ENCODE peak calls at places on chromosomes 4 and X, in five cellular contexts. U is suprapubic skin, S is breast epithelium, L is GM12878, O is SK-N-SH. D is an unnamed sample. For H3K9me3, the result is how much of the 10 kb centered on the place peaks cover.

GRCh38 chrX:150849486-150849885 is 49.0 kb downstream of the CD99L2 start:
- DNase-seq in U (no peak), S (no peak), L (no peak), O (no peak), D (no peak)

GRCh38 chr4:14096406-14096965 is 469.0 kb upstream of the BOD1L1 start:
- DNase-seq in U (no peak), S (no peak), L (no peak), O (no peak), D (no peak)

GRCh38 chrX:17613979-17614572 is 123.2 kb upstream of the SCML1 start:
- DNase-seq in U (no peak), S (no peak), L (no peak), O (no peak), D (no peak)

GRCh38 chr4:77538574-77539157 is 67.0 kb upstream of the CXCL13 start:
- DNase-seq in U (no peak), S (no peak), L (no peak), O (no peak), D (no peak)

GRCh38 chrX:1899841-1900240 is 285.0 kb downstream of the ASMT start:
- DNase-seq in U (no peak), S (no peak), L (no peak), O (no peak), D (no peak)

GRCh38 chr4:123616970-123617392 is 220.4 kb downstream of the SPRY1 start:
- DNase-seq in U (no peak), S (peak), L (no peak), O (peak), D (no peak)

GRCh38 chrX:134435894-134436293 is 24.1 kb upstream of the HPRT1 start:
- DNase-seq in U (no peak), S (no peak), L (no peak), O (no peak), D (no peak)

GRCh38 chrX:154541896-154542722 is 4.5 kb downstream of the G6PD start:
- DNase-seq in U (no peak), S (peak), L (no peak), O (no peak), D (no peak)

DNA sequence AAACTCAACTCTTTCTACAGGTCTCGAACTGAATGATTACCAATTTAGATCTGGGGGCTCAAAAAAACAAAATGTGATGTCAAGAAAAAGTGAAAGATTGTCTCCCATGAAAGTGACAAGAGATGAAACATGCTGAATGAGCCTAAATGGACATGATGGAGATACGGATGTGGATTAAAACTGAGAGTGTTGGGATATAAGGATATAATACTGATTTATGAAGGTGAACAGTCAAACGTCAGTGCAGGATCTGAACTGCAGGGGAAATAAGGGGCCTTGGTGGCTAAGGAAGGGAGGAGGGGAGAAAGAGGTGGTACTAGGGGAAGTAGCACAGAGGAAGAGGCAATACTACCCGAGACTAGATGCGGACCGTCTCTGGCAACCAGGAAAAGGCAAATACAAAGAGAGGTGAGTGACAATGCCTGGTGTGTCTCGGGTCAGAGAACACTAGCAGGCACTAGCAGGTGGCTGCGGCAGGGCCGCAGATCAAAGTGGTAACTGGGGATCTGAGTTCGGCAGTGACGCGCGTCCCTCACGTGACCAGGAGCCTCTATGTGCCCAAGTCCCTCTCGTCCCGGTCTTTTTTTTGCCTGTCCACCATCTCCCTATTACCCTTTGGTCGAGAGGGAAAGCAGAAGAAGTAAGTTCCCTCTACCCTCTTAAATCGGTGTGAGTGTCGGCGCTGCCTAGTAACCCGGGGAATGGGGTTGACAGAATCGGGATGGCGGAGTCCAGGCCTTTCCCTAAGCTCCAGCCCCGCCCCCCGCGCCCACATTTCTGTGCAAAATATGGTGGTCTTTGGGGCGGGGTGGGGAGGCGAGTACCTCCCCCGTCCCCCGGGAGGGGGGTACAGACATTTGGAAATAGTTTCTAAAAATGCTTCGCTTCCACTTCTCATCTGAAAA is at the start of gene TCEAL1:
- DNase-seq in U (peak), S (peak), L (no peak), O (peak), D (no peak)
- TF ChIP-seq POLR2AphosphoS5 in U (no peak), S (no peak), L (no peak), O (no peak), D (no peak)

GRCh38 chr4:169241480-169241879 is 29.3 kb downstream of the SH3RF1 start:
- DNase-seq in U (no peak), S (no peak), L (no peak), O (no peak), D (no peak)
- H3K27ac ChIP-seq in U (no peak), S (no peak), L (no peak), O (no peak), D (no peak)

DNA sequence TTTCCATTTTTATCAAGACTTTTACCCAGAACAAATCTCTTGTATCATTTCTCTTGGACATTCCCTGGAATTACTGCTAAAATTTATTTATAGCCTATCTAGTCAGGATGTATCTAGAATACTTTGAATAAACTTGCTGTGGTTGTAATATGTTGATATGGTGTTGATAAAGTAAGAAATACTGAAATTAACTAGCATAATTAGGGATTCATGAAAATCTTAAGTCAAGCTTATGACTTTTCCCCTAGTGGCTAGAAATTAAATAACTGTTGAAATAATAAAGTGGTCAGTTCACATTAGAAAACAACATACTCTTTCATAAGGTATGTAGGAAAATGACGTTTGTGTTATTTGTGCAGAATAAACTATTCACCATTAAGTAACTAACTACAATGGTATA is 73.1 kb upstream of the ANKRD50 start:
- DNase-seq in U (no peak), S (no peak), L (no peak), O (no peak), D (no peak)
- H3K9me3 ChIP-seq in U (under half), S (under half), L (under half), O (under half), D (under half)

GRCh38 chr4:168536448-168536847 is 39.6 kb downstream of the PALLD start:
- DNase-seq in U (no peak), S (no peak), L (no peak), O (no peak), D (no peak)
- TF ChIP-seq POLR2AphosphoS5 in U (no peak), S (no peak), L (no peak), O (no peak), D (no peak)

GRCh38 chrX:47316276-47317025 is 53.9 kb upstream of the ZNF157 start:
- DNase-seq in U (no peak), S (no peak), L (no peak), O (peak), D (no peak)
- H3K27ac ChIP-seq in U (no peak), S (no peak), L (no peak), O (no peak), D (no peak)

GRCh38 chrX:153441981-153442380 is 3.9 kb downstream of the TREX2 start:
- DNase-seq in U (no peak), S (no peak), L (no peak), O (no peak), D (no peak)
- H3K9me3 ChIP-seq in U (under half), S (under half), L (under half), O (under half), D (under half)

D was measured in vagina.